ENCODE peak calls at places on chromosomes 16 and 17, in four cellular contexts. One of them, this sample, is unnamed. For H3K4me1, the result is how much of the 10 kb centered on the place peaks cover.

GRCh38 chr16:4778050-4778392 is 10.1 kb downstream of the SEPTIN12 start:
- DNase-seq in breast epithelium: no peak
- DNase-seq in adrenal gland: no peak
- DNase-seq in A549: no peak
- DNase-seq in this sample: no peak

GRCh38 chr17:35865412-35866355 is 3.0 kb downstream of the HEATR9 start:
- DNase-seq in breast epithelium: no peak
- DNase-seq in adrenal gland: no peak
- DNase-seq in A549: no peak
- DNase-seq in this sample: no peak

GRCh38 chr16:10122546-10122945 is 59.7 kb downstream of the GRIN2A start:
- DNase-seq in breast epithelium: no peak
- DNase-seq in adrenal gland: no peak
- DNase-seq in A549: peak
- DNase-seq in this sample: no peak

GRCh38 chr17:35010093-35010492 is 29.8 kb downstream of the LIG3 start:
- DNase-seq in breast epithelium: no peak
- DNase-seq in adrenal gland: no peak
- DNase-seq in A549: no peak
- DNase-seq in this sample: no peak

GRCh38 chr17:1617620-1618174 is 10.9 kb downstream of the SLC43A2 start:
- DNase-seq in breast epithelium: no peak
- DNase-seq in adrenal gland: peak
- DNase-seq in A549: peak
- DNase-seq in this sample: peak

GRCh38 chr17:54903375-54903774 is 2.7 kb downstream of the TOM1L1 start:
- DNase-seq in breast epithelium: peak
- DNase-seq in adrenal gland: peak
- DNase-seq in A549: no peak
- DNase-seq in this sample: peak

GRCh38 chr16:86713021-86713631 is 134.8 kb downstream of the FOXL1 start:
- DNase-seq in breast epithelium: no peak
- DNase-seq in adrenal gland: no peak
- DNase-seq in A549: no peak
- DNase-seq in this sample: no peak

GRCh38 chr17:56773124-56773523 is 60.6 kb downstream of the C17orf67 start:
- DNase-seq in breast epithelium: no peak
- DNase-seq in adrenal gland: no peak
- DNase-seq in A549: no peak
- DNase-seq in this sample: no peak

GRCh38 chr16:48531011-48531962 is 78.7 kb downstream of the N4BP1 start:
- DNase-seq in breast epithelium: no peak
- DNase-seq in adrenal gland: no peak
- DNase-seq in A549: no peak
- DNase-seq in this sample: no peak

GRCh38 chr17:80082403-80083135 is 18.8 kb upstream of the GAA start:
- DNase-seq in breast epithelium: no peak
- DNase-seq in adrenal gland: peak
- DNase-seq in A549: peak
- DNase-seq in this sample: peak

GRCh38 chr17:77598241-77598620 is 360.3 kb upstream of the TNRC6C start:
- DNase-seq in breast epithelium: no peak
- DNase-seq in adrenal gland: no peak
- DNase-seq in A549: no peak
- DNase-seq in this sample: no peak

GRCh38 chr16:28863929-28864886 is 565 bp downstream of the SH2B1 start:
- DNase-seq in breast epithelium: no peak
- DNase-seq in adrenal gland: peak
- DNase-seq in A549: no peak
- DNase-seq in this sample: peak

GRCh38 chr17:72590382-72590781 is 469.6 kb downstream of the SOX9 start:
- DNase-seq in breast epithelium: no peak
- DNase-seq in adrenal gland: no peak
- DNase-seq in A549: peak
- DNase-seq in this sample: peak

GRCh38 chr17:71741836-71742235 is 379.0 kb upstream of the SOX9 start:
- DNase-seq in breast epithelium: no peak
- DNase-seq in adrenal gland: no peak
- DNase-seq in A549: no peak
- DNase-seq in this sample: no peak

GRCh38 chr16:81700071-81700779 is 78.9 kb upstream of the PLCG2 start:
- DNase-seq in breast epithelium: no peak
- DNase-seq in adrenal gland: no peak
- DNase-seq in A549: no peak
- DNase-seq in this sample: no peak

GRCh38 chr17:72976971-72977767 is 115.3 kb downstream of the SLC39A11 start:
- DNase-seq in breast epithelium: peak
- DNase-seq in adrenal gland: peak
- DNase-seq in A549: peak
- DNase-seq in this sample: peak

GRCh38 chr17:15922586-15922985 is 22.3 kb upstream of the ADORA2B start:
- DNase-seq in breast epithelium: no peak
- DNase-seq in adrenal gland: no peak
- DNase-seq in A549: no peak
- DNase-seq in this sample: no peak

GRCh38 chr16:76668207-76668725 is 391.1 kb downstream of the CNTNAP4 start:
- DNase-seq in breast epithelium: no peak
- DNase-seq in adrenal gland: no peak
- DNase-seq in A549: no peak
- DNase-seq in this sample: no peak

GRCh38 chr17:32274101-32274500 is 8.5 kb downstream of the RHBDL3 start:
- DNase-seq in breast epithelium: no peak
- DNase-seq in adrenal gland: no peak
- DNase-seq in A549: no peak
- DNase-seq in this sample: no peak

GRCh38 chr17:81113158-81113724 is 52.1 kb upstream of the PVALEF start:
- DNase-seq in breast epithelium: no peak
- DNase-seq in adrenal gland: peak
- DNase-seq in A549: no peak
- DNase-seq in this sample: no peak

GRCh38 chr17:65415991-65416390 is 145.5 kb downstream of the AXIN2 start:
- DNase-seq in breast epithelium: no peak
- DNase-seq in adrenal gland: no peak
- DNase-seq in A549: no peak
- DNase-seq in this sample: peak

GRCh38 chr16:69872888-69873287 is 78.2 kb upstream of the CLEC18A start:
- DNase-seq in breast epithelium: no peak
- DNase-seq in adrenal gland: no peak
- DNase-seq in A549: no peak
- DNase-seq in this sample: no peak

GRCh38 chr16:48497129-48497528 is 111.9 kb upstream of the SIAH1 start:
- DNase-seq in breast epithelium: no peak
- DNase-seq in adrenal gland: no peak
- DNase-seq in A549: no peak
- DNase-seq in this sample: no peak

GRCh38 chr17:5422505-5422904 is 2.5 kb downstream of the RPAIN start:
- DNase-seq in breast epithelium: no peak
- DNase-seq in adrenal gland: no peak
- DNase-seq in A549: peak
- DNase-seq in this sample: no peak

GRCh38 chr17:79909121-79909520 is 69.9 kb upstream of the CBX4 start:
- DNase-seq in breast epithelium: no peak
- DNase-seq in adrenal gland: no peak
- DNase-seq in A549: no peak
- DNase-seq in this sample: no peak

GRCh38 chr17:6066183-6066948 is 3.8 kb upstream of the WSCD1 start:
- DNase-seq in breast epithelium: no peak
- DNase-seq in adrenal gland: no peak
- DNase-seq in A549: no peak
- DNase-seq in this sample: no peak

GRCh38 chr17:75487351-75488070 is 27.8 kb downstream of the CASKIN2 start:
- DNase-seq in breast epithelium: no peak
- DNase-seq in adrenal gland: no peak
- DNase-seq in A549: no peak
- DNase-seq in this sample: peak

GRCh38 chr16:77918792-77919707 is 103.3 kb upstream of the CLEC3A start:
- DNase-seq in breast epithelium: no peak
- DNase-seq in adrenal gland: no peak
- DNase-seq in A549: no peak
- DNase-seq in this sample: no peak

GRCh38 chr17:40303009-40303657 is 5.8 kb upstream of the RARA start:
- DNase-seq in breast epithelium: no peak
- DNase-seq in adrenal gland: no peak
- DNase-seq in A549: peak
- DNase-seq in this sample: peak

GRCh38 chr17:82231312-82231561 is 2.4 kb downstream of the SLC16A3 start:
- DNase-seq in breast epithelium: no peak
- DNase-seq in adrenal gland: no peak
- DNase-seq in A549: no peak
- DNase-seq in this sample: no peak

GRCh38 chr17:82230627-82231311 is 1.9 kb downstream of the SLC16A3 start:
- DNase-seq in breast epithelium: peak
- DNase-seq in adrenal gland: peak
- DNase-seq in A549: peak
- DNase-seq in this sample: peak

GRCh38 chr17:82232876-82233785 is 4.3 kb downstream of the SLC16A3 start:
- DNase-seq in breast epithelium: no peak
- DNase-seq in adrenal gland: no peak
- DNase-seq in A549: no peak
- DNase-seq in this sample: no peak

GRCh38 chr17:82231562-82232321 is 2.9 kb downstream of the SLC16A3 start:
- DNase-seq in breast epithelium: peak
- DNase-seq in adrenal gland: peak
- DNase-seq in A549: peak
- DNase-seq in this sample: peak

DNA sequence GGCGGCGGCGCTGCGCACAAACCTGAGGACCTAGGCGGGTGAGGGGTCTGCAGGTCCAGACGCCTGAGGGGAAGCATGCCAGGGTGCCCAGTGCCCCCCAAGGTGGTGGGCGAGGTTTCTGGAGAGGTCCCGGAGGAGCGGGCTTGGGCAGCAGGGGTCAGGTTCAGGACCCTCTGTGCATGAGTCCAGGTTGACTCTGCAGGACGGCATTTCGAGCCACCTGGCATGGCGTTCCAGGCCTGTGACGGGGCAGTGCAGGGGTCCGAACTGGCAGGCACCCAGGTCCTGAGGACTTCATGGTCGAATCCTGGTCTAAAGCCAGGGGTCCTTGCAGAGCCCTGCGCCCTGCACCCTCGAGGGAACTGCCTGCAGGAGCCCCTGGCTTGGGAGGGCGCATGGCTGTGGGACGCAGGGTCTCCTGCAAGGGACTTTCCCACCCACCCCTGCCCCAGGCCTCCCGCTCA is 3.5 kb downstream of the SLC16A3 start:
- DNase-seq in breast epithelium: no peak
- DNase-seq in adrenal gland: no peak
- DNase-seq in A549: no peak
- DNase-seq in this sample: no peak
- H3K4me1 ChIP-seq in breast epithelium: under half
- H3K4me1 ChIP-seq in adrenal gland: under half
- H3K4me1 ChIP-seq in A549: half or more
- H3K4me1 ChIP-seq in this sample: under half

GRCh38 chr17:42428141-42428944 is 5.3 kb upstream of the CAVIN1 start:
- DNase-seq in breast epithelium: no peak
- DNase-seq in adrenal gland: peak
- DNase-seq in A549: peak
- DNase-seq in this sample: peak
- H3K27ac ChIP-seq in breast epithelium: peak
- H3K27ac ChIP-seq in adrenal gland: no peak
- H3K27ac ChIP-seq in A549: peak
- H3K27ac ChIP-seq in this sample: no peak

DNA sequence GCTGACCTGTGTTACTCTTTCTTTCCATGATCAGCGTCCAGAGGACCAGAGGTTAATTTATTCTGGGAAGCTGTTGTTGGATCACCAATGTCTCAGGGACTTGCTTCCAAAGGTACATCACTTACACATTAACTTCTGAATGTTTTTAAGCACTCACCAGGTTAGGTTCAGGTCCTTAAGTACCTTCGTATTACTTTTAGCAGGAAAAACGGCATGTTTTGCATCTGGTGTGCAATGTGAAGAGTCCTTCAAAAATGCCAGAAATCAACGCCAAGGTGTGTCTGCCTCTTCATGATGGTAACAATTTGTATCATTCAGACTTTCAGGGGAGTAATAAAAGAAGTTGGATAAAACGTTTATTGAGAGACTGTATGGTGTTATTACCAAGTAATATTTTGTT is 3.3 kb downstream of the HERPUD1 start:
- DNase-seq in breast epithelium: no peak
- DNase-seq in adrenal gland: no peak
- DNase-seq in A549: no peak
- DNase-seq in this sample: no peak
- H3K4me3 ChIP-seq in breast epithelium: peak
- H3K4me3 ChIP-seq in adrenal gland: peak
- H3K4me3 ChIP-seq in A549: no peak
- H3K4me3 ChIP-seq in this sample: peak

GRCh38 chr16:8869212-8869987 is 594 bp upstream of the CARHSP1 start:
- DNase-seq in breast epithelium: no peak
- DNase-seq in adrenal gland: peak
- DNase-seq in A549: no peak
- DNase-seq in this sample: no peak
- H3K4me1 ChIP-seq in breast epithelium: under half
- H3K4me1 ChIP-seq in adrenal gland: under half
- H3K4me1 ChIP-seq in A549: half or more
- H3K4me1 ChIP-seq in this sample: under half

DNA sequence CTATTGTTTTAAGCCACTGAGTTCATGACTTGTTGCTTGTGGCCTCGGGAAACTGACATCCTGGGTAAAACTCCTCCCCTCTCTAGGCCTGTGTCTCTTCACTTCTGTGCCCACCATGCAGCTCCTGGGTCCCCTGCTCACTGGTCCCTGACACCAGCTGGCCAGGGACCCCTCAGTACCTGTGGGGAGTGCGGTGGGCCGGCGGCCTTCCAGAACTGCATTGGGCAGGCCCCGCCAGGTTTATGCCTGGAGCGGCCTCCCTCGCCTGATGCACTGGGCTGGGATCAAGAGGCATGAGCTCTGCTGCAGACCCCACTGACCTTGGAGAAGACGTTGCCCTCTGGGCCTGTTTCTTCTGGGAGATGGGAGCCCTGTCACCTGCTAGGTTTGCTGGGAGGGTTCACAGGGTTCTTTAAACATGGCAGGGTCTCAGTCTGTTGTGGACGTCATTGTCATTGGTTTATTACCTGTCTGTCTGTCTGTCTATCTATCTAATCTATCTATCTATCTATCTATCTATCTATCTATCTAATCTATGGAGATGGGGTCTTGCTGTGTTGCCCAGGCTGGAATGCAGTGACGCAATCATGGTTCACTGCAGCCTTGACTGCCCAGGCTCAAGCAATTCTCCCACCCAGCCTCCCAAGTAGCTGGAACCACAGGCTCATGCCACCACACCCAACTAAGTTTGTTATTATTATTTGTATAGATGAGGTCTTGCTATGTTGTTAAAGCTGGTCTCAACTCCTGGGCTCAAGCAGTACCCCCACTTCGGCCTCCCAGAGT is 21.5 kb upstream of the RMI2 start:
- DNase-seq in breast epithelium: no peak
- DNase-seq in adrenal gland: no peak
- DNase-seq in A549: no peak
- DNase-seq in this sample: no peak
- H3K27ac ChIP-seq in breast epithelium: no peak
- H3K27ac ChIP-seq in adrenal gland: no peak
- H3K27ac ChIP-seq in A549: no peak
- H3K27ac ChIP-seq in this sample: no peak

This sample was measured in small intestine.